ENCODE peak calls at places on chromosomes 5 and 9, in five cellular contexts. L, T, J, R and U are unnamed samples.

GRCh38 chr5:14687023-14687665 is 22.6 kb downstream of the OTULIN start:
- DNase-seq in R (no peak), T (no peak), L (no peak), J (no peak), U (no peak)

GRCh38 chr5:497090-497489 is 27.2 kb downstream of the SLC9A3 start:
- DNase-seq in L (no peak), T (no peak), J (no peak), R (no peak), U (no peak)

GRCh38 chr9:133955821-133956411 is 36.2 kb downstream of the VAV2 start:
- DNase-seq in R (no peak), J (no peak), L (peak; percentile 56), T (no peak), U (peak; percentile 86)

GRCh38 chr5:134114886-134115805 is 665 bp downstream of the TCF7 start:
- DNase-seq in T (no peak), R (peak; percentile 35), L (no peak), J (no peak), U (peak; percentile 54)

GRCh38 chr5:167888395-167888794 is 403.1 kb upstream of the WWC1 start:
- DNase-seq in R (no peak), T (no peak), J (no peak), L (no peak), U (no peak)

GRCh38 chr9:100731557-100731956 is 153.7 kb downstream of the CAVIN4 start:
- DNase-seq in T (no peak), R (no peak), L (no peak), J (no peak), U (no peak)

GRCh38 chr5:3394046-3394597 is 201.5 kb upstream of the IRX1 start:
- DNase-seq in L (no peak), J (no peak), R (no peak), T (no peak), U (no peak)

GRCh38 chr9:16526380-16526779 is 344.1 kb downstream of the BNC2 start:
- DNase-seq in R (no peak), L (peak; percentile 94), T (no peak), J (no peak), U (no peak)

GRCh38 chr5:149012350-149012749 is 50.5 kb downstream of the SH3TC2 start:
- DNase-seq in R (no peak), J (no peak), L (no peak), T (no peak), U (no peak)

GRCh38 chr9:96186601-96187011 is 115.4 kb downstream of the HSD17B3 start:
- DNase-seq in R (peak; percentile 85), L (no peak), T (peak; percentile 63), J (no peak), U (no peak)

GRCh38 chr9:92455217-92455616 is 27.1 kb downstream of the ASPN start:
- DNase-seq in T (no peak), L (no peak), J (no peak), R (no peak), U (no peak)

GRCh38 chr5:175746851-175747250 is 89.0 kb downstream of the HRH2 start:
- DNase-seq in R (no peak), L (no peak), J (no peak), T (no peak), U (no peak)

GRCh38 chr9:133606722-133607053 is 2.5 kb downstream of the FAM163B start:
- DNase-seq in T (no peak), L (no peak), J (no peak), R (no peak), U (no peak)

GRCh38 chr5:1815071-1815786 is 14.0 kb downstream of the NDUFS6 start:
- DNase-seq in R (no peak), J (no peak), L (no peak), T (no peak), U (no peak)

GRCh38 chr5:16178745-16179372 is 732 bp downstream of the MARCHF11 start:
- DNase-seq in L (peak; percentile 60), R (peak; percentile 45), J (peak; percentile 81), T (no peak), U (no peak)

GRCh38 chr9:125841444-125841843 is 94.3 kb downstream of the PBX3 start:
- DNase-seq in T (no peak), L (no peak), R (no peak), J (no peak), U (no peak)

GRCh38 chr9:121242955-121243346 is 25.0 kb upstream of the GSN start:
- DNase-seq in R (no peak), L (no peak), T (peak; percentile 67), J (no peak), U (no peak)

GRCh38 chr9:93522736-93523135 is 53.6 kb upstream of the PHF2 start:
- DNase-seq in L (no peak), R (no peak), J (no peak), T (no peak), U (no peak)

GRCh38 chr5:128426090-128426534 is 111.9 kb downstream of the FBN2 start:
- DNase-seq in R (no peak), J (no peak), L (no peak), T (no peak), U (no peak)

GRCh38 chr5:170297589-170298462 is at the start of gene LCP2:
- DNase-seq in T (peak; percentile 59), J (no peak), R (no peak), L (no peak), U (no peak)

GRCh38 chr5:44661851-44662250 is 146.9 kb upstream of the MRPS30 start:
- DNase-seq in T (no peak), R (no peak), L (no peak), J (no peak), U (no peak)

GRCh38 chr5:149421372-149421685 is 42.2 kb upstream of the IL17B start:
- DNase-seq in R (no peak), T (no peak), J (no peak), L (no peak), U (no peak)

GRCh38 chr9:77679088-77679487 is 31.0 kb upstream of the GNA14 start:
- DNase-seq in J (no peak), T (no peak), L (no peak), R (no peak), U (no peak)

GRCh38 chr5:93226202-93226735 is 354.8 kb downstream of the NR2F1-AS1 start:
- DNase-seq in R (no peak), J (no peak), T (no peak), L (peak; percentile 16), U (no peak)

GRCh38 chr9:122228191-122228905 is 409 bp downstream of the LHX6 start:
- DNase-seq in J (no peak), T (no peak), L (no peak), R (no peak), U (no peak)

GRCh38 chr5:116709082-116709481 is 134.5 kb upstream of the SEMA6A start:
- DNase-seq in J (no peak), T (no peak), L (no peak), R (no peak), U (no peak)

GRCh38 chr5:172707285-172708182 is 63.5 kb downstream of the DUSP1 start:
- DNase-seq in J (no peak), L (peak; percentile 62), R (no peak), T (no peak), U (no peak)

GRCh38 chr9:20551236-20551635 is 71.1 kb downstream of the MLLT3 start:
- DNase-seq in J (no peak), R (no peak), L (no peak), T (no peak), U (no peak)

GRCh38 chr5:168552146-168552545 is 23.0 kb downstream of the FBLL1 start:
- DNase-seq in J (no peak), T (no peak), L (peak; percentile 20), R (no peak), U (no peak)

GRCh38 chr5:54985301-54986268 is at the start of gene ESM1:
- DNase-seq in J (no peak), R (no peak), T (no peak), L (peak; percentile 99), U (no peak)

GRCh38 chr5:59763545-59763944 is 130.0 kb downstream of the PDE4D start:
- DNase-seq in L (peak; percentile 51), R (no peak), J (no peak), T (no peak), U (no peak)

DNA sequence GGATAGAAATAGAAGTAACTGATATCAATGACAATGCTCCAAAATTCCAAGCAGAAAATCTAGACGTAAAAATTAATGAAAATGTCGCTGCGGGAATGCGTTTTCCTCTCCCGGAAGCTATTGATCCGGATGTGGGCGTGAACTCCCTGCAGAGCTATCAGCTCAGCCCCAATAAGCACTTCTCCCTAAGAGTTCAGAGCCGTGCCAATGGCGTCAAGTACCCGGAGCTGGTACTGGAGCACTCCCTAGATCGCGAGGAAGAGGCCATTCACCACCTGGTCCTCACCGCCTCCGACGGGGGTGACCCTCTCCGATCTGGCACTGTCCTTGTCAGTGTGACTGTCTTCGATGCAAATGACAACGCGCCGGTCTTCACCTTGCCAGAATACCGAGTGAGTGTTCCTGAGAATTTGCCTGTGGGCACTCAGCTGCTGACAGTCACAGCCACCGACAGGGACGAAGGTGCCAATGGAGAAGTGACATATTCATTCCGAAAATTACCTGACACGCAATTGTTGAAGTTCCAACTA is 818 bp downstream of the PCDHGA10 start:
- DNase-seq in L (no peak), R (no peak), J (no peak), T (peak; percentile 48), U (no peak)
- TF ChIP-seq POLR2A in L (no peak), R (no peak), J (no peak), T (no peak), U (no peak)

GRCh38 chr9:129836342-129837007 is 1.2 kb downstream of the USP20 start:
- DNase-seq in T (no peak), R (no peak), J (no peak), L (no peak), U (no peak)

GRCh38 chr9:129835860-129836223 is 584 bp downstream of the USP20 start:
- DNase-seq in T (no peak), R (no peak), L (peak; percentile 22), J (no peak), U (no peak)

GRCh38 chr9:129834489-129835127 is 467 bp downstream of the C9orf78 start:
- DNase-seq in J (no peak), T (no peak), L (no peak), R (no peak), U (no peak)

GRCh38 chr9:129832957-129833356 is 2.1 kb downstream of the C9orf78 start:
- DNase-seq in R (no peak), J (no peak), T (no peak), L (no peak), U (no peak)

GRCh38 chr9:129835128-129835859 is at the start of the genes C9orf78 and USP20:
- DNase-seq in T (peak; percentile 98), J (peak; percentile 94), L (peak; percentile 96), R (peak; percentile 98), U (peak; percentile 96)
- TF ChIP-seq POLR2AphosphoS5 in T (peak; percentile 97), J (peak; percentile 95), L (peak; percentile 96), R (peak; percentile 59), U (peak; percentile 92)

GRCh38 chr5:177495243-177496060 is 2.0 kb downstream of the PDLIM7 start:
- DNase-seq in R (peak; percentile 42), T (peak; percentile 95), L (peak; percentile 86), J (no peak), U (no peak)

GRCh38 chr5:177497011-177497296 is 450 bp downstream of the PDLIM7 start:
- DNase-seq in T (no peak), R (no peak), J (no peak), L (no peak), U (no peak)

GRCh38 chr5:177497297-177498012 is at the start of gene PDLIM7:
- DNase-seq in T (peak; percentile 99), J (peak; percentile 95), R (peak; percentile 98), L (peak; percentile 98), U (peak; percentile 98)

GRCh38 chr5:177494356-177495195 is 2.8 kb downstream of the PDLIM7 start:
- DNase-seq in J (no peak), L (peak; percentile 92), R (peak; percentile 47), T (peak; percentile 91), U (no peak)

GRCh38 chr5:177496111-177497010 is 1.0 kb downstream of the PDLIM7 start:
- DNase-seq in J (no peak), L (peak; percentile 87), T (peak; percentile 97), R (peak; percentile 51), U (no peak)
- TF ChIP-seq POLR2A in J (no peak), L (peak; percentile 0), T (peak; percentile 78), R (no peak), U (no peak)

GRCh38 chr9:98182069-98182820 is 10.2 kb downstream of the CORO2A start:
- DNase-seq in J (no peak), L (no peak), T (no peak), R (no peak), U (no peak)
- TF ChIP-seq POLR2AphosphoS5 in J (no peak), L (no peak), T (no peak), R (no peak), U (no peak)